ENCODE peak calls at places on chromosomes 7 and 10, in ten cellular contexts. N is astrocyte of the spinal cord; O is NCI-H2081 treated with DMSO at 0.1 percent for 48 hours; L is nephron progenitor cell; G is fibroblast of pulmonary artery; R is HT-29; P is activated CD4-positive, alpha-beta T cell treated with anti-CD3 and anti-CD28 coated beads, Interleukin-2, amount 50 U/mL, for 1 hour; E is stimulated activated CD8-positive, alpha-beta memory T cell treated with anti-CD3 and anti-CD28 coated beads, Interleukin-15, amount 100 ng/mL, for 24 hours; C is mucosa of gallbladder; T is tibial artery. A is an unnamed sample.

GRCh38 chr10:43193496-43194080 is 55.3 kb downstream of the CSGALNACT2 start:
- DNase-seq in T (no peak), E (no peak), P (no peak), N (no peak), L (no peak), O (no peak), C (peak; percentile 4), G (no peak), R (no peak), A (no peak)

GRCh38 chr10:122499491-122499941 is 38.2 kb downstream of the HTRA1 start:
- DNase-seq in N (peak; percentile 73), L (no peak), G (peak; percentile 44), O (no peak), C (peak; percentile 38), P (no peak), E (no peak), T (peak; percentile 65), R (no peak), A (no peak)

GRCh38 chr10:71259815-71260501 is 47.6 kb downstream of the UNC5B start:
- DNase-seq in C (no peak), L (no peak), T (no peak), G (no peak), P (no peak), R (no peak), E (no peak), N (no peak), O (no peak), A (no peak)

GRCh38 chr7:94509264-94509878 is at the start of gene CASD1:
- DNase-seq in L (no peak), N (peak; percentile 5), O (no peak), C (peak; percentile 38), R (peak; percentile 59), G (peak; percentile 24), T (peak; percentile 49), E (no peak), P (peak; percentile 55), A (peak; percentile 1)

GRCh38 chr7:5997210-5997808 is 11.5 kb downstream of the PMS2 start:
- DNase-seq in R (peak; percentile 81), L (peak; percentile 15), E (no peak), G (peak; percentile 77), C (peak; percentile 59), P (peak; percentile 42), N (peak; percentile 74), T (peak; percentile 47), O (peak; percentile 43), A (peak; percentile 43)

GRCh38 chr10:111871458-111871857 is 312.1 kb downstream of the GPAM start:
- DNase-seq in O (no peak), G (no peak), T (no peak), L (no peak), N (no peak), P (no peak), C (no peak), E (no peak), R (no peak), A (no peak)

GRCh38 chr10:87847550-87847949 is 15.8 kb downstream of the KLLN start:
- DNase-seq in C (no peak), E (no peak), O (no peak), N (no peak), P (no peak), L (no peak), T (no peak), R (no peak), G (no peak), A (no peak)

GRCh38 chr7:117322741-117323584 is at the start of gene WNT2:
- DNase-seq in T (no peak), P (no peak), C (no peak), N (peak; percentile 62), R (no peak), E (no peak), L (peak; percentile 54), O (no peak), G (peak; percentile 34), A (no peak)

GRCh38 chr10:78765726-78766335 is 302.9 kb upstream of the ZMIZ1 start:
- DNase-seq in N (no peak), O (no peak), G (no peak), E (no peak), T (no peak), C (no peak), P (no peak), L (no peak), R (no peak), A (no peak)

GRCh38 chr7:137891016-137891655 is 44.4 kb upstream of the DGKI start:
- DNase-seq in N (no peak), L (no peak), P (no peak), C (no peak), T (no peak), E (no peak), G (no peak), O (no peak), R (no peak), A (no peak)

GRCh38 chr7:19327011-19327410 is 181.8 kb upstream of the FERD3L start:
- DNase-seq in E (no peak), G (peak; percentile 91), T (no peak), L (no peak), C (no peak), O (no peak), P (no peak), N (peak; percentile 78), R (no peak), A (peak; percentile 64)

GRCh38 chr10:68296833-68297232 is 35.0 kb upstream of the HNRNPH3 start:
- DNase-seq in E (no peak), P (no peak), N (no peak), G (no peak), T (no peak), R (no peak), C (no peak), O (no peak), L (no peak), A (no peak)

GRCh38 chr10:36574212-36574611 is 551.2 kb upstream of the ANKRD30A start:
- DNase-seq in N (peak; percentile 58), C (no peak), O (no peak), E (no peak), P (no peak), L (no peak), T (no peak), G (peak; percentile 27), R (no peak), A (peak; percentile 21)

GRCh38 chr7:37142943-37143342 is 305.7 kb downstream of the ELMO1 start:
- DNase-seq in N (no peak), R (no peak), P (no peak), T (no peak), G (no peak), L (no peak), C (no peak), O (no peak), E (no peak), A (no peak)

GRCh38 chr10:128573936-128574335 is 447.7 kb upstream of the MKI67 start:
- DNase-seq in P (no peak), C (no peak), G (no peak), O (no peak), R (no peak), L (no peak), E (no peak), N (no peak), T (no peak), A (no peak)

GRCh38 chr7:105389090-105389650 is 449 bp upstream of the SRPK2 start:
- DNase-seq in P (peak; percentile 13), E (no peak), O (no peak), R (peak; percentile 66), N (peak; percentile 43), C (peak; percentile 11), G (peak; percentile 61), T (peak; percentile 46), L (no peak), A (peak; percentile 49)

GRCh38 chr7:127738859-127739258 is 86.9 kb downstream of the SND1 start:
- DNase-seq in N (no peak), R (no peak), O (no peak), L (no peak), C (no peak), G (no peak), T (no peak), P (no peak), E (no peak), A (no peak)

GRCh38 chr7:131173148-131173890 is 154.4 kb upstream of the MKLN1 start:
- DNase-seq in R (no peak), C (no peak), N (peak; percentile 35), P (no peak), O (no peak), L (no peak), T (no peak), G (peak; percentile 46), E (no peak), A (peak; percentile 84)

GRCh38 chr10:8050561-8051108 is 3.9 kb upstream of the GATA3 start:
- DNase-seq in O (no peak), N (peak; percentile 48), L (peak; percentile 70), E (no peak), P (no peak), R (peak; percentile 82), C (no peak), G (peak; percentile 38), T (no peak), A (no peak)

GRCh38 chr7:116843373-116843772 is 19.0 kb upstream of the CAPZA2 start:
- DNase-seq in G (no peak), N (no peak), R (no peak), O (no peak), E (no peak), P (no peak), T (peak; percentile 26), C (no peak), L (no peak), A (no peak)

GRCh38 chr7:20330176-20330796 is 414 bp upstream of the ITGB8 start:
- DNase-seq in N (peak; percentile 92), R (peak; percentile 92), P (no peak), T (peak; percentile 86), C (peak; percentile 85), L (peak; percentile 81), O (no peak), G (peak; percentile 95), E (peak; percentile 41), A (peak; percentile 92)

GRCh38 chr7:96670338-96671289 is 39.0 kb downstream of the SEM1 start:
- DNase-seq in C (no peak), G (no peak), P (no peak), L (no peak), T (no peak), O (peak; percentile 85), R (no peak), N (no peak), E (no peak), A (no peak)